ENCODE peak calls at places on chromosomes 16 and 17, in eight cellular contexts. C is stimulated activated CD4-positive, alpha-beta T cell treated with anti-CD3 and anti-CD28 coated beads, TNF-alpha, amount 100 ng/mL, for 4 hours; V is HuH-7.5; U is H9; N is A549; A is tibial artery; W is lower leg skin; X is BJ. G is an unnamed sample.

GRCh38 chr16:89785523-89786155 is 30.8 kb downstream of the FANCA start:
- DNase-seq in C (no peak), V (no peak), U (no peak), N (no peak), A (no peak), W (no peak), X (no peak), G (no peak)

GRCh38 chr17:1181769-1182137 is 2.0 kb upstream of the ABR start:
- DNase-seq in C (no peak), V (no peak), U (no peak), N (no peak), A (no peak), W (no peak), X (no peak), G (no peak)

GRCh38 chr16:606656-607307 is 16.9 kb downstream of the RAB40C start:
- DNase-seq in C (no peak), V (no peak), U (no peak), N (no peak), A (no peak), W (no peak), X (no peak), G (no peak)

GRCh38 chr17:64099543-64099942 is 30.4 kb downstream of the ERN1 start:
- DNase-seq in C (no peak), V (no peak), U (no peak), N (no peak), A (no peak), W (no peak), X (no peak), G (no peak)

GRCh38 chr17:17032131-17032692 is 10.0 kb upstream of the MPRIP start:
- DNase-seq in C (no peak), V (no peak), U (no peak), N (peak), A (peak), W (no peak), X (peak), G (no peak)

GRCh38 chr17:13776027-13776551 is 174.4 kb upstream of the HS3ST3A1 start:
- DNase-seq in C (no peak), V (no peak), U (no peak), N (no peak), A (no peak), W (peak), X (no peak), G (no peak)

GRCh38 chr16:79390481-79391051 is 210.0 kb downstream of the MAF start:
- DNase-seq in C (no peak), V (no peak), U (no peak), N (no peak), A (no peak), W (no peak), X (no peak), G (no peak)

GRCh38 chr16:68417711-68418301 is 30.5 kb downstream of the SMPD3 start:
- DNase-seq in C (peak), V (no peak), U (no peak), N (no peak), A (no peak), W (no peak), X (no peak), G (peak)